ENCODE peak calls at places on chromosomes 1 and 21, in five cellular contexts. Q is endothelial cell, G is right lobe of liver, U is cardiac muscle cell, Y is B cell. D is an unnamed sample.

GRCh38 chr1:229756666-229757065 is 130.6 kb downstream of the URB2 start:
- DNase-seq in Q (no peak), G (no peak), U (peak), Y (no peak), D (no peak)

GRCh38 chr1:47432071-47433036 is 5.5 kb upstream of the FOXD2 start:
- DNase-seq in Q (peak), G (peak), U (peak), Y (no peak), D (peak)

GRCh38 chr1:100461222-100461621 is 76.7 kb upstream of the GPR88 start:
- DNase-seq in Q (no peak), G (no peak), U (no peak), Y (no peak), D (peak)

GRCh38 chr1:117783586-117784396 is 145.6 kb downstream of the GDAP2 start:
- DNase-seq in Q (no peak), G (no peak), U (no peak), Y (no peak), D (no peak)

GRCh38 chr1:23664837-23665795 is 26.5 kb upstream of the RPL11 start:
- DNase-seq in Q (peak), G (no peak), U (peak), Y (no peak), D (peak)

GRCh38 chr1:248243204-248243603 is 12.0 kb downstream of the OR2M4 start:
- DNase-seq in Q (no peak), G (no peak), U (peak), Y (peak), D (peak)

GRCh38 chr1:66648896-66649597 is 103.2 kb upstream of the DYNLT5 start:
- DNase-seq in Q (no peak), G (no peak), U (no peak), Y (peak), D (no peak)

GRCh38 chr1:230317823-230318819 is 108.0 kb downstream of the PGBD5 start:
- DNase-seq in Q (no peak), G (peak), U (peak), Y (no peak), D (no peak)

GRCh38 chr1:25033828-25034451 is 103.9 kb upstream of the RUNX3 start:
- DNase-seq in Q (no peak), G (peak), U (no peak), Y (no peak), D (no peak)

GRCh38 chr1:150256193-150256548 is 1.4 kb upstream of the CA14 start:
- DNase-seq in Q (no peak), G (no peak), U (no peak), Y (no peak), D (no peak)

GRCh38 chr1:107965112-107965991 is at the start of gene VAV3:
- DNase-seq in Q (peak), G (peak), U (peak), Y (peak), D (peak)

GRCh38 chr1:85411567-85412312 is 53.2 kb downstream of the DDAH1 start:
- DNase-seq in Q (no peak), G (no peak), U (no peak), Y (no peak), D (no peak)
- TF ChIP-seq CTCF in Q (no peak), G (no peak), U (no peak), Y (no peak), D (no peak)

GRCh38 chr1:192807221-192807967 is 1.4 kb upstream of the RGS2 start:
- DNase-seq in Q (no peak), G (no peak), U (peak), Y (no peak), D (no peak)
- TF ChIP-seq CTCF in Q (no peak), G (peak), U (peak), Y (no peak), D (no peak)

GRCh38 chr1:152495066-152495675 is 15.4 kb upstream of the LCE5A start:
- DNase-seq in Q (peak), G (no peak), U (peak), Y (no peak), D (no peak)
- TF ChIP-seq CTCF in Q (peak), G (peak), U (peak), Y (peak), D (no peak)

GRCh38 chr1:170397061-170397460 is 134.9 kb upstream of the GORAB start:
- DNase-seq in Q (no peak), G (no peak), U (no peak), Y (no peak), D (no peak)
- TF ChIP-seq CTCF in Q (no peak), G (no peak), U (no peak), Y (no peak), D (no peak)

DNA sequence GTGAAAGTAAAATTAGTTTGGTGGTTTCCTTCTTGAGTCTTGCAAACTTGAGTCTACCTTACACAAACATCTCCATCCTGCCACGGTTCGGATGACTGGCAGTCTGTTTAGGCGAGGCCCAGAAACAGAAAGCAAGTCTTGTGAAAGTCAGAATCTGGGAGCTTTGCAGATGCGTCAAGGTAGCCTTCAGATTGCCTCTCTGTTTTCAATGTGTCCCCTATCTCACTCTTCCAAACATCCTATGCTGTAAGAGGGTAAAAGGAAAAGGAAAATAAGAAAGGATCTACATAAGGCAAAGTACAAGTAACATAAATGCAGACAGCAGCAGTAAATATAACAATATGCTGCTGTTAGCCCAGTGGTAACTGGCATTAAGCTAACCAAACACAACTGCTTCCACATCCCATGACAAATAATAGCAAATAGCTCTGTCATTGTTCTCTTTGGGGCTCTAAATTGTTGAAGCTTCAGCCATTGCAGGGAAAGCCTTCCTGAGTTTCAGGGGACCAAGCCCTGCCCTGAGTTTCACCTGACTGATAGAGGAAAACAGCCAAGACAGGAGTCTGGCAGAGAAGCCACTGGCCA is 26.2 kb upstream of the C1orf105 start:
- DNase-seq in Q (no peak), G (no peak), U (no peak), Y (peak), D (no peak)
- TF ChIP-seq CTCF in Q (no peak), G (no peak), U (no peak), Y (no peak), D (no peak)

GRCh38 chr21:38355992-38356781 is 99.4 kb downstream of the KCNJ15 start:
- DNase-seq in Q (peak), G (peak), U (peak), Y (peak), D (peak)
- TF ChIP-seq CTCF in Q (peak), G (peak), U (peak), Y (peak), D (peak)

D was measured in nephron progenitor cell.